ENCODE peak calls at places on chromosomes 1 and 21, in five cellular contexts. V, Q, T, Z and F are unnamed samples. For H3K4me1 and H3K36me3, the result is how much of the 10 kb centered on the place peaks cover.

GRCh38 chr1:95287078-95287477 is 53.1 kb downstream of the RWDD3 start:
- DNase-seq in V (no peak), Q (no peak), T (no peak), Z (no peak), F (no peak)

GRCh38 chr1:79568411-79568810 is 561.9 kb upstream of the ADGRL4 start:
- DNase-seq in V (no peak), Q (no peak), T (no peak), Z (peak), F (no peak)

GRCh38 chr21:45111703-45112102 is 37.3 kb downstream of the ADARB1 start:
- DNase-seq in V (no peak), Q (no peak), T (no peak), Z (no peak), F (no peak)

GRCh38 chr1:115757866-115758265 is 10.6 kb downstream of the CASQ2 start:
- DNase-seq in V (no peak), Q (no peak), T (no peak), Z (peak), F (no peak)

GRCh38 chr1:52632732-52633290 is at the start of gene SHISAL2A:
- DNase-seq in V (peak), Q (peak), T (peak), Z (peak), F (peak)

GRCh38 chr1:20172033-20172588 is 13.8 kb upstream of the UBXN10 start:
- DNase-seq in V (no peak), Q (no peak), T (peak), Z (no peak), F (no peak)

GRCh38 chr1:165449121-165449520 is 4.2 kb upstream of the RXRG start:
- DNase-seq in V (no peak), Q (no peak), T (no peak), Z (no peak), F (no peak)

GRCh38 chr1:163231385-163231784 is 28.7 kb upstream of the RGS5 start:
- DNase-seq in V (no peak), Q (no peak), T (no peak), Z (peak), F (no peak)

GRCh38 chr1:109763646-109764415 is at the start of gene EPS8L3:
- DNase-seq in V (no peak), Q (peak), T (peak), Z (no peak), F (no peak)

GRCh38 chr1:38940339-38941047 is 1.1 kb downstream of the RHBDL2 start:
- DNase-seq in V (no peak), Q (no peak), T (no peak), Z (no peak), F (no peak)

GRCh38 chr1:214901718-214902117 is 180.8 kb upstream of the KCNK2 start:
- DNase-seq in V (no peak), Q (no peak), T (no peak), Z (peak), F (no peak)

GRCh38 chr1:168991667-168992475 is 114.6 kb upstream of the ATP1B1 start:
- DNase-seq in V (no peak), Q (no peak), T (no peak), Z (no peak), F (no peak)

GRCh38 chr1:21022279-21023040 is 154.2 kb downstream of the EIF4G3 start:
- DNase-seq in V (peak), Q (no peak), T (peak), Z (peak), F (no peak)

GRCh38 chr1:202012544-202013478 is 2.4 kb downstream of the ELF3 start:
- DNase-seq in V (no peak), Q (no peak), T (no peak), Z (no peak), F (no peak)

GRCh38 chr1:221839794-221840395 is 98.0 kb upstream of the DUSP10 start:
- DNase-seq in V (peak), Q (peak), T (peak), Z (peak), F (peak)

GRCh38 chr1:188170935-188171334 is 1342.2 kb downstream of the PLA2G4A start:
- DNase-seq in V (no peak), Q (no peak), T (no peak), Z (no peak), F (no peak)

GRCh38 chr1:43605761-43606160 is 44.2 kb upstream of the KDM4A start:
- DNase-seq in V (no peak), Q (no peak), T (no peak), Z (no peak), F (no peak)

GRCh38 chr1:240562111-240562590 is 49.8 kb downstream of the GREM2 start:
- DNase-seq in V (no peak), Q (no peak), T (no peak), Z (peak), F (no peak)

GRCh38 chr1:59730759-59731478 is 83.8 kb upstream of the HOOK1 start:
- DNase-seq in V (peak), Q (peak), T (peak), Z (peak), F (peak)

GRCh38 chr1:152842556-152842955 is at the start of gene LCE6A:
- DNase-seq in V (no peak), Q (no peak), T (no peak), Z (no peak), F (no peak)

GRCh38 chr1:197808843-197809242 is 33.6 kb upstream of the DENND1B start:
- DNase-seq in V (no peak), Q (no peak), T (no peak), Z (no peak), F (no peak)

GRCh38 chr1:221939598-221939997 is 197.7 kb upstream of the DUSP10 start:
- DNase-seq in V (no peak), Q (no peak), T (no peak), Z (no peak), F (no peak)

GRCh38 chr1:6028042-6028895 is 17.4 kb upstream of the KCNAB2 start:
- DNase-seq in V (no peak), Q (no peak), T (peak), Z (no peak), F (peak)

GRCh38 chr1:228488818-228489674 is 1.9 kb downstream of the RNF187 start:
- DNase-seq in V (no peak), Q (no peak), T (no peak), Z (no peak), F (no peak)

GRCh38 chr21:28402616-28402989 is 590.1 kb downstream of the LTN1 start:
- DNase-seq in V (no peak), Q (no peak), T (no peak), Z (peak), F (no peak)

GRCh38 chr1:30450148-30450817 is 273.1 kb downstream of the MATN1 start:
- DNase-seq in V (no peak), Q (no peak), T (no peak), Z (no peak), F (no peak)

GRCh38 chr1:28302247-28302646 is 26.6 kb upstream of the MED18 start:
- DNase-seq in V (no peak), Q (no peak), T (no peak), Z (no peak), F (no peak)

GRCh38 chr1:242189591-242189990 is 190.7 kb upstream of the MAP1LC3C start:
- DNase-seq in V (no peak), Q (no peak), T (no peak), Z (no peak), F (no peak)

GRCh38 chr1:104933846-104934245 is 1184.1 kb downstream of the AMY1C start:
- DNase-seq in V (no peak), Q (no peak), T (no peak), Z (no peak), F (no peak)

GRCh38 chr1:104932949-104933679 is 1183.4 kb downstream of the AMY1C start:
- DNase-seq in V (no peak), Q (no peak), T (no peak), Z (no peak), F (no peak)

GRCh38 chr1:104929280-104929679 is 1179.6 kb downstream of the AMY1C start:
- DNase-seq in V (no peak), Q (no peak), T (no peak), Z (no peak), F (no peak)

GRCh38 chr1:104932030-104932915 is 1182.6 kb downstream of the AMY1C start:
- DNase-seq in V (no peak), Q (no peak), T (no peak), Z (no peak), F (no peak)
- H3K4me1 ChIP-seq in V (under half), Q (under half), T (under half), Z (under half), F (under half)

GRCh38 chr1:111474106-111474505 is 322 bp downstream of the C1orf162 start:
- DNase-seq in V (no peak), Q (no peak), T (no peak), Z (no peak), F (no peak)
- H3K4me3 ChIP-seq in V (peak), Q (peak), T (peak), Z (no peak), F (no peak)

DNA sequence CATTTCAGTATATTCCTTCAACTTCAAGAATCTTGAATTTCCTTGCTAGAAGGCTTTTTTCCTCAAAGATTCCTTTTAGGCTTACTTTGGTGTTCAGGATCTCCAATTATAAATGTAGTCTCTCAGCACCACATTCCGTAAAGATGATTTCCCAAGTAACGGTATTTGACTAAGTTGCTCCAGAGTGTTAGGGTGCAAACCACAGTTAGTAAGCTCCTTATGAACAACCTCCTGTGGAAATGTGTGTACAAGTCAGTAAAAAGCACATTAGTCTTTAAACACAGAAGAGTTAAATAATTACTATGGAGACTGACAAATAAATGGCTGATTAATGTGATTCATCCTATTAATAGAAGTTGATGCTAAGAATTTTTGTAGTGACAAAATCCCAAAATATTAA is 10.3 kb downstream of the DONSON start:
- DNase-seq in V (no peak), Q (no peak), T (no peak), Z (peak), F (no peak)
- H3K36me3 ChIP-seq in V (half or more), Q (under half), T (under half), Z (under half), F (under half)

GRCh38 chr1:31703431-31704260 is at the start of gene COL16A1:
- DNase-seq in V (peak), Q (peak), T (peak), Z (peak), F (peak)

GRCh38 chr1:31706384-31707058 is 2.7 kb upstream of the COL16A1 start:
- DNase-seq in V (no peak), Q (no peak), T (no peak), Z (no peak), F (no peak)

GRCh38 chr1:31704261-31705079 is 653 bp upstream of the COL16A1 start:
- DNase-seq in V (no peak), Q (no peak), T (peak), Z (peak), F (no peak)

GRCh38 chr1:31702836-31703404 is 897 bp downstream of the COL16A1 start:
- DNase-seq in V (no peak), Q (no peak), T (no peak), Z (no peak), F (no peak)

DNA sequence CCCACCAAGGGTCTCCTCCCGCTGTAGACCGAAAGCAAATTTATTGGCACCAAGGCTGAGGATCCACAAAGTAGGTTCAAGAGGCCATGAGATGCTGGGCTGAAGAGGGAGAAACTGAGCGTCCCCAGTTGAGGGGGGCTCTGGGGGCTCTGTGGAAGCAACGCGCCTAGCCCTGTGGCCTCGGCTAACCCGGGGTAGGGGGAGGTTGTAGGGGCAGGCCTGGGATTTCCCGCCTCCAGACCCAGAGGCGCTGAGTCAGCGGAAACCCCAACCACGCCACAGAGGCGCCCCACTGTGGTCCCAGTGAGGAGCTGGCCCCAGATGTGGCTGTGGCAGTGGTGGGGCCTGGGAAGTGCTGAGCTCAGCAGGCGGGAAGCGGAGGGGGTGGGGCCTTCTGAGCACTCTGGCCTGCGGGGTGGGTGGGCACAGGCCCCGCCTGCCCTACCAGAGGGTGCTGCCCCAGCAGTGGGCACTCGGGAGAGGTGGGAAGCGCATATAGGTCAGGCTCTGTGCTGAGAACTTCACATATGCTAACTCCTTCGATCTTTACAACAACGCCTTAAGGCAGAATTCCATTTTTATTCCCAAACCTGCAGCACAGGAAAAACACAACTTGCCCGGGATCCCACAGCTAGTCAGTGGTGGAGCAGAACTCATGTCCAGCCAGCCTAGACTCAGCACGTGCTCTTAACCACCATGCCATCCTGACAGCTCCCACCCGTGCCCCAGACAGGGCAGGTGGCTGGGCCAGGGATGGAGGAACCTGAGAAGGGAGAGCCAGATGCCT is 1.5 kb upstream of the COL16A1 start:
- DNase-seq in V (peak), Q (peak), T (peak), Z (peak), F (peak)
- H3K4me1 ChIP-seq in V (half or more), Q (under half), T (under half), Z (under half), F (under half)

GRCh38 chr1:179083533-179083932 is 1.7 kb downstream of the TOR3A start:
- DNase-seq in V (no peak), Q (no peak), T (no peak), Z (no peak), F (no peak)
- H3K4me3 ChIP-seq in V (peak), Q (peak), T (no peak), Z (no peak), F (no peak)

GRCh38 chr21:46435786-46436227 is 22.9 kb upstream of the DIP2A start:
- DNase-seq in V (no peak), Q (no peak), T (no peak), Z (no peak), F (no peak)
- H3K36me3 ChIP-seq in V (half or more), Q (half or more), T (under half), Z (under half), F (under half)

DNA sequence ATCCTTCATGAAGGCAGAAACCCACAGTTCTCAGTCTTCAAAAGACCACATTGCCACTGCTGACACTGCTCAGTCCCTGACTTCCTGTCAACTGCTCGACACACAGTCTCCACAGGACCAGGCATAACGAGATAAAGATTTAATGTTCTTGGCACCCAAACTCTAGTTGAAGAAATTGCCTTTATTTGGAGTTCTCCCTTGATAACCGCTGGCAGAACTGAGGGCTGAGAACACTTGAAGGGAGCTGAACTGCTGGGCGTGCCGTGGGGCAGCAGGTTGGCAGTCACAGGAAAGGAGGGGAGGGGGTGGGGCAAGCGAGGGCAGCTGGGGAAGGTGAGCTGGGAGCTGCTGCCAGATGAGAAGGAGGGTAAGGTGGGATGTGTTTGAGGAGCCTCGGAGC is 15.9 kb downstream of the HENMT1 start:
- DNase-seq in V (no peak), Q (no peak), T (no peak), Z (no peak), F (no peak)
- H3K4me1 ChIP-seq in V (under half), Q (under half), T (under half), Z (under half), F (under half)

GRCh38 chr21:42654913-42655796 is 1.7 kb downstream of the PDE9A start:
- DNase-seq in V (no peak), Q (no peak), T (no peak), Z (no peak), F (no peak)
- H3K4me3 ChIP-seq in V (peak), Q (peak), T (no peak), Z (no peak), F (no peak)

GRCh38 chr1:147163019-147163418 is 9.3 kb downstream of the PRKAB2 start:
- DNase-seq in V (no peak), Q (no peak), T (no peak), Z (no peak), F (no peak)
- H3K36me3 ChIP-seq in V (half or more), Q (half or more), T (under half), Z (under half), F (under half)